ENCODE peak calls at places on chromosomes 6 and 20, in six cellular contexts. M, S, R, X, N and H are unnamed samples.

GRCh38 chr6:24972551-24972950 is 36.8 kb upstream of the RIPOR2 start:
- DNase-seq in N (no peak), R (no peak), X (no peak), M (no peak), S (no peak), H (no peak)

GRCh38 chr6:24183584-24183983 is 57.6 kb downstream of the NRSN1 start:
- DNase-seq in X (no peak), S (no peak), R (no peak), N (no peak), M (no peak), H (no peak)

GRCh38 chr20:400451-401275 is 7.4 kb upstream of the RBCK1 start:
- DNase-seq in R (no peak), X (no peak), S (no peak), M (no peak), N (no peak), H (no peak)

GRCh38 chr6:2850480-2851150 is 9.0 kb upstream of the SERPINB1 start:
- DNase-seq in X (no peak), S (no peak), N (no peak), R (no peak), M (no peak), H (no peak)

GRCh38 chr6:134642217-134642616 is 307.7 kb downstream of the ALDH8A1 start:
- DNase-seq in M (no peak), R (no peak), N (no peak), S (no peak), X (no peak), H (no peak)

GRCh38 chr20:8721098-8721497 is 347.8 kb upstream of the PLCB4 start:
- DNase-seq in S (no peak), R (no peak), X (peak; percentile 73), M (peak; percentile 71), N (no peak), H (no peak)

GRCh38 chr6:157209865-157210530 is 113.3 kb downstream of the TMEM242 start:
- DNase-seq in N (no peak), S (no peak), M (no peak), X (no peak), R (no peak), H (no peak)

GRCh38 chr6:83536034-83536646 is 23.8 kb downstream of the PRSS35 start:
- DNase-seq in S (no peak), N (no peak), R (no peak), M (peak; percentile 29), X (no peak), H (peak; percentile 30)

GRCh38 chr20:63060057-63060991 is 53.6 kb upstream of the BHLHE23 start:
- DNase-seq in M (no peak), S (no peak), R (no peak), N (peak; percentile 46), X (peak; percentile 53), H (peak; percentile 35)

GRCh38 chr6:7269816-7270215 is 43.2 kb downstream of the SSR1 start:
- DNase-seq in M (no peak), X (no peak), R (no peak), N (no peak), S (no peak), H (no peak)

GRCh38 chr6:160215232-160215631 is 43.4 kb downstream of the SLC22A2 start:
- DNase-seq in X (no peak), M (no peak), S (no peak), N (no peak), R (no peak), H (no peak)

GRCh38 chr6:51930602-51931001 is 156.8 kb downstream of the PKHD1 start:
- DNase-seq in M (no peak), S (no peak), R (no peak), N (no peak), X (no peak), H (no peak)

GRCh38 chr6:96789871-96790270 is 47.4 kb downstream of the GPR63 start:
- DNase-seq in M (no peak), N (no peak), R (no peak), X (no peak), S (no peak), H (no peak)

GRCh38 chr6:132084811-132085509 is 133.8 kb upstream of the CCN2 start:
- DNase-seq in X (no peak), R (no peak), S (no peak), M (no peak), N (no peak), H (no peak)

GRCh38 chr20:37347891-37348642 is 2.1 kb downstream of the SRC start:
- DNase-seq in S (no peak), N (no peak), R (no peak), X (peak; percentile 60), M (no peak), H (no peak)

GRCh38 chr6:137661601-137662000 is 167.4 kb upstream of the OLIG3 start:
- DNase-seq in S (peak; percentile 13), M (peak; percentile 48), N (no peak), X (no peak), R (no peak), H (no peak)

GRCh38 chr20:41447026-41447425 is 80.4 kb upstream of the EMILIN3 start:
- DNase-seq in M (no peak), S (no peak), R (no peak), X (no peak), N (no peak), H (no peak)

GRCh38 chr6:111722220-111722731 is 116.6 kb upstream of the TRAF3IP2 start:
- DNase-seq in M (no peak), S (no peak), X (no peak), R (no peak), N (no peak), H (no peak)

GRCh38 chr20:44583179-44583578 is 800 bp downstream of the PKIG start:
- DNase-seq in N (no peak), R (no peak), X (no peak), S (no peak), M (no peak), H (no peak)

GRCh38 chr6:70636589-70636988 is 31.1 kb upstream of the SMAP1 start:
- DNase-seq in S (no peak), R (no peak), M (no peak), X (no peak), N (no peak), H (no peak)

GRCh38 chr20:19451591-19452295 is 239.3 kb downstream of the SLC24A3 start:
- DNase-seq in S (no peak), N (no peak), X (peak; percentile 29), R (no peak), M (no peak), H (no peak)

GRCh38 chr6:74459260-74459659 is 746.6 kb downstream of the COL12A1 start:
- DNase-seq in R (no peak), M (peak; percentile 3), N (no peak), X (no peak), S (no peak), H (no peak)

GRCh38 chr6:17574871-17575560 is 25.1 kb upstream of the FAM8A1 start:
- DNase-seq in X (no peak), M (no peak), R (no peak), N (no peak), S (no peak), H (no peak)

GRCh38 chr6:147879031-147879430 is 370.5 kb downstream of the SAMD5 start:
- DNase-seq in M (no peak), X (no peak), R (no peak), N (no peak), S (no peak), H (no peak)

GRCh38 chr6:109383438-109383940 is 1.2 kb upstream of the CD164 start:
- DNase-seq in S (no peak), X (no peak), M (peak; percentile 13), N (no peak), R (no peak), H (no peak)

GRCh38 chr6:109379706-109380105 is 2.6 kb downstream of the CD164 start:
- DNase-seq in R (no peak), M (no peak), S (no peak), X (no peak), N (no peak), H (no peak)

GRCh38 chr6:109381007-109381746 is 1.1 kb downstream of the CD164 start:
- DNase-seq in N (no peak), M (no peak), X (no peak), S (no peak), R (no peak), H (no peak)

GRCh38 chr6:109381747-109382575 is at the start of gene CD164:
- DNase-seq in R (peak; percentile 87), M (peak; percentile 87), N (peak; percentile 94), X (peak; percentile 97), S (peak; percentile 75), H (peak; percentile 96)

GRCh38 chr6:109382576-109383437 is 540 bp upstream of the CD164 start:
- DNase-seq in S (peak; percentile 59), N (peak; percentile 90), M (peak; percentile 88), X (peak; percentile 96), R (peak; percentile 87), H (peak; percentile 94)
- TF ChIP-seq POLR2A in S (peak; percentile 79), N (no peak), M (peak; percentile 55), X (peak; percentile 4), R (no peak), H (no peak)

GRCh38 chr20:47221036-47221625 is 135.4 kb downstream of the ZMYND8 start:
- DNase-seq in S (no peak), X (no peak), N (no peak), M (no peak), R (no peak), H (no peak)
- H3K36me3 ChIP-seq in S (peaks cover 92% of the 10 kb centered on the region), X (peaks cover 46% of the 10 kb centered on the region), N (no peaks in the 10 kb centered on the region), M (peaks cover 84% of the 10 kb centered on the region), R (peaks cover 100% of the 10 kb centered on the region), H (peaks cover 90% of the 10 kb centered on the region)

DNA sequence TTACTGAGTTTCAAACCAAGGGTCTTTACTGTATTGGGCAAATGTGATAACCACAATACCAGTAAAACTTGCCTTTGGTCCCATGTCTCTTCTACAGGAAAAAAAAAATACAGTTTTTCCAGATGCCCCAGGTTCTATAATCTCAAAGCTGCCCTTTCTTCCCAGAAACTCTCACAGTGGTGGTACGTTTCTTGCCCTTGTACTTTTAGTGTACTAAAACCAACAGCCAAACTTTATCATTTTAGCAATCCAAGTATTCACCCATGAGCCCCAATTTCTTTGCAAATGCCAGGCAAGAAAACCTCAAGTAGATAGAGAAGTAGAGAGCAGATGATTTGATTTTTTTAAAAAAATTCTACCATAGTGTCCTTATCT is 157.8 kb downstream of the OR2B2 start:
- DNase-seq in N (no peak), R (no peak), M (no peak), S (no peak), X (no peak), H (no peak)
- H3K27ac ChIP-seq in N (no peak overlapping the region), R (peak overlapping the region; percentile 11), M (no peak overlapping the region), S (no peak overlapping the region), X (no peak overlapping the region), H (no peak overlapping the region)

DNA sequence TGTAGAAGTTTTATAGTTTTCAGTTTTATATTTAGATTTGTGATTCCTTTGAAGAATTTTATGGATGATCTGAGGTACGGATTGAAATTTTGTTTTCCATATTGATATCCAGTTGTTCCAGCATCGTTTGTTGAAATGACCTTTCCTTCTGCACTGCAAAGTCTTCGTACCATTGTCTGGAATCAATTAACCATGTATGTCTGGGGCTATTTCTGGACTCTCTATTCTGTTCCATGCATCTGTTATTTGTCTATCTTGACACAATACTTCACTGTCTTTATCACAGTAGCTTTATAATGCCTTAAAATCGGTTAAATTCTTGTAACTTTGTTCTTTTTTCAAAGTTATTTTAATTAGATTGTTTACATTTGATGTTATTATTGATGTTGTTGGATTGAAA is 154.9 kb downstream of the FARS2 start:
- DNase-seq in X (no peak), R (no peak), M (no peak), S (no peak), N (no peak), H (no peak)
- TF ChIP-seq POLR2A in X (no peak), R (no peak), M (no peak), S (no peak), N (no peak), H (no peak)